ENCODE peak calls at places on chromosomes 7 and 10, in six cellular contexts. One of them, this sample, is unnamed. For H3K4me1, the result is how much of the 10 kb centered on the place peaks cover.

GRCh38 chr10:101568054-101568745 is 19.9 kb downstream of the POLL start:
- DNase-seq in left ventricle myocardium inferior: no peak
- DNase-seq in heart right ventricle: no peak
- DNase-seq in pancreas: no peak
- DNase-seq in uterus: no peak
- DNase-seq in colonic mucosa: no peak
- DNase-seq in this sample: no peak

GRCh38 chr10:131810805-131811137 is 90.0 kb upstream of the PPP2R2D start:
- DNase-seq in colonic mucosa: peak
- DNase-seq in left ventricle myocardium inferior: no peak
- DNase-seq in uterus: no peak
- DNase-seq in heart right ventricle: no peak
- DNase-seq in pancreas: no peak
- DNase-seq in this sample: no peak

GRCh38 chr10:60666221-60666620 is 112.1 kb upstream of the CDK1 start:
- DNase-seq in heart right ventricle: no peak
- DNase-seq in uterus: no peak
- DNase-seq in colonic mucosa: no peak
- DNase-seq in pancreas: no peak
- DNase-seq in left ventricle myocardium inferior: no peak
- DNase-seq in this sample: no peak

GRCh38 chr10:46787321-46787615 is 124.0 kb upstream of the PTPN20 start:
- DNase-seq in pancreas: no peak
- DNase-seq in left ventricle myocardium inferior: no peak
- DNase-seq in heart right ventricle: no peak
- DNase-seq in colonic mucosa: peak
- DNase-seq in uterus: no peak
- DNase-seq in this sample: peak

GRCh38 chr10:123649672-123650071 is 16.5 kb upstream of the GPR26 start:
- DNase-seq in pancreas: no peak
- DNase-seq in colonic mucosa: no peak
- DNase-seq in heart right ventricle: no peak
- DNase-seq in left ventricle myocardium inferior: no peak
- DNase-seq in uterus: no peak
- DNase-seq in this sample: no peak

GRCh38 chr7:25180946-25181345 is 47.3 kb downstream of the NPVF start:
- DNase-seq in heart right ventricle: no peak
- DNase-seq in colonic mucosa: no peak
- DNase-seq in pancreas: no peak
- DNase-seq in uterus: no peak
- DNase-seq in left ventricle myocardium inferior: no peak
- DNase-seq in this sample: no peak

GRCh38 chr10:17768506-17768905 is 16.5 kb downstream of the TMEM236 start:
- DNase-seq in uterus: no peak
- DNase-seq in heart right ventricle: no peak
- DNase-seq in left ventricle myocardium inferior: no peak
- DNase-seq in pancreas: no peak
- DNase-seq in colonic mucosa: no peak
- DNase-seq in this sample: no peak

GRCh38 chr7:114243646-114244045 is 171.0 kb upstream of the FOXP2 start:
- DNase-seq in uterus: no peak
- DNase-seq in left ventricle myocardium inferior: no peak
- DNase-seq in colonic mucosa: no peak
- DNase-seq in pancreas: no peak
- DNase-seq in heart right ventricle: no peak
- DNase-seq in this sample: no peak

GRCh38 chr7:120951826-120952225 is 1.2 kb downstream of the ING3 start:
- DNase-seq in pancreas: no peak
- DNase-seq in uterus: no peak
- DNase-seq in colonic mucosa: no peak
- DNase-seq in heart right ventricle: no peak
- DNase-seq in left ventricle myocardium inferior: no peak
- DNase-seq in this sample: no peak

GRCh38 chr10:132520147-132520811 is 17.3 kb upstream of the INPP5A start:
- DNase-seq in heart right ventricle: peak
- DNase-seq in pancreas: peak
- DNase-seq in uterus: peak
- DNase-seq in left ventricle myocardium inferior: peak
- DNase-seq in colonic mucosa: no peak
- DNase-seq in this sample: no peak

GRCh38 chr10:86019141-86019540 is 347.5 kb downstream of the GRID1 start:
- DNase-seq in heart right ventricle: no peak
- DNase-seq in left ventricle myocardium inferior: no peak
- DNase-seq in pancreas: no peak
- DNase-seq in colonic mucosa: no peak
- DNase-seq in uterus: no peak
- DNase-seq in this sample: no peak

GRCh38 chr10:35259769-35260397 is 76.4 kb upstream of the CCNY start:
- DNase-seq in pancreas: no peak
- DNase-seq in heart right ventricle: no peak
- DNase-seq in left ventricle myocardium inferior: no peak
- DNase-seq in uterus: no peak
- DNase-seq in colonic mucosa: no peak
- DNase-seq in this sample: peak

GRCh38 chr7:47582748-47583740 is 1.1 kb upstream of the TNS3 start:
- DNase-seq in pancreas: peak
- DNase-seq in heart right ventricle: no peak
- DNase-seq in uterus: peak
- DNase-seq in left ventricle myocardium inferior: no peak
- DNase-seq in colonic mucosa: no peak
- DNase-seq in this sample: no peak

GRCh38 chr7:44978511-44979366 is at the start of gene MYO1G:
- DNase-seq in heart right ventricle: peak
- DNase-seq in left ventricle myocardium inferior: peak
- DNase-seq in uterus: no peak
- DNase-seq in colonic mucosa: peak
- DNase-seq in pancreas: no peak
- DNase-seq in this sample: no peak

GRCh38 chr10:75402486-75403143 is 1.1 kb upstream of the ZNF503 start:
- DNase-seq in colonic mucosa: peak
- DNase-seq in uterus: peak
- DNase-seq in left ventricle myocardium inferior: peak
- DNase-seq in heart right ventricle: peak
- DNase-seq in pancreas: no peak
- DNase-seq in this sample: no peak

GRCh38 chr10:34732926-34733325 is 82.2 kb downstream of the PARD3 start:
- DNase-seq in pancreas: no peak
- DNase-seq in heart right ventricle: no peak
- DNase-seq in uterus: no peak
- DNase-seq in colonic mucosa: no peak
- DNase-seq in left ventricle myocardium inferior: no peak
- DNase-seq in this sample: no peak

GRCh38 chr10:22612316-22612715 is 102.1 kb downstream of the PIP4K2A start:
- DNase-seq in uterus: no peak
- DNase-seq in pancreas: no peak
- DNase-seq in left ventricle myocardium inferior: no peak
- DNase-seq in colonic mucosa: no peak
- DNase-seq in heart right ventricle: no peak
- DNase-seq in this sample: no peak

GRCh38 chr7:149772821-149773425 is 465 bp downstream of the ZNF467 start:
- DNase-seq in heart right ventricle: no peak
- DNase-seq in colonic mucosa: peak
- DNase-seq in pancreas: no peak
- DNase-seq in uterus: peak
- DNase-seq in left ventricle myocardium inferior: no peak
- DNase-seq in this sample: no peak

GRCh38 chr7:155071121-155071651 is 1.1 kb downstream of the HTR5A start:
- DNase-seq in uterus: no peak
- DNase-seq in colonic mucosa: no peak
- DNase-seq in heart right ventricle: no peak
- DNase-seq in pancreas: peak
- DNase-seq in left ventricle myocardium inferior: no peak
- DNase-seq in this sample: no peak

GRCh38 chr10:86290933-86291615 is 75.5 kb downstream of the GRID1 start:
- DNase-seq in colonic mucosa: peak
- DNase-seq in left ventricle myocardium inferior: no peak
- DNase-seq in uterus: no peak
- DNase-seq in heart right ventricle: no peak
- DNase-seq in pancreas: no peak
- DNase-seq in this sample: no peak

GRCh38 chr7:107277331-107277730 is 108.5 kb downstream of the HBP1 start:
- DNase-seq in colonic mucosa: no peak
- DNase-seq in pancreas: no peak
- DNase-seq in uterus: no peak
- DNase-seq in heart right ventricle: no peak
- DNase-seq in left ventricle myocardium inferior: no peak
- DNase-seq in this sample: no peak

GRCh38 chr10:88980247-88980646 is 10.4 kb upstream of the FAS start:
- DNase-seq in colonic mucosa: no peak
- DNase-seq in pancreas: no peak
- DNase-seq in left ventricle myocardium inferior: no peak
- DNase-seq in uterus: no peak
- DNase-seq in heart right ventricle: no peak
- DNase-seq in this sample: no peak

GRCh38 chr10:66747451-66747850 is 178.4 kb upstream of the LRRTM3 start:
- DNase-seq in pancreas: no peak
- DNase-seq in left ventricle myocardium inferior: no peak
- DNase-seq in heart right ventricle: no peak
- DNase-seq in uterus: no peak
- DNase-seq in colonic mucosa: no peak
- DNase-seq in this sample: no peak

GRCh38 chr10:79182763-79183467 is 114.1 kb downstream of the ZMIZ1 start:
- DNase-seq in uterus: peak
- DNase-seq in colonic mucosa: no peak
- DNase-seq in heart right ventricle: peak
- DNase-seq in left ventricle myocardium inferior: no peak
- DNase-seq in pancreas: no peak
- DNase-seq in this sample: no peak

GRCh38 chr7:114264029-114264428 is 150.6 kb upstream of the FOXP2 start:
- DNase-seq in left ventricle myocardium inferior: no peak
- DNase-seq in uterus: no peak
- DNase-seq in heart right ventricle: no peak
- DNase-seq in pancreas: no peak
- DNase-seq in colonic mucosa: no peak
- DNase-seq in this sample: no peak

GRCh38 chr10:52213511-52213831 is 100.6 kb upstream of the DKK1 start:
- DNase-seq in left ventricle myocardium inferior: no peak
- DNase-seq in heart right ventricle: no peak
- DNase-seq in pancreas: no peak
- DNase-seq in colonic mucosa: peak
- DNase-seq in uterus: no peak
- DNase-seq in this sample: no peak

GRCh38 chr10:93068411-93069244 is 5.1 kb upstream of the CYP26A1 start:
- DNase-seq in uterus: no peak
- DNase-seq in left ventricle myocardium inferior: no peak
- DNase-seq in heart right ventricle: no peak
- DNase-seq in colonic mucosa: no peak
- DNase-seq in pancreas: no peak
- DNase-seq in this sample: peak

DNA sequence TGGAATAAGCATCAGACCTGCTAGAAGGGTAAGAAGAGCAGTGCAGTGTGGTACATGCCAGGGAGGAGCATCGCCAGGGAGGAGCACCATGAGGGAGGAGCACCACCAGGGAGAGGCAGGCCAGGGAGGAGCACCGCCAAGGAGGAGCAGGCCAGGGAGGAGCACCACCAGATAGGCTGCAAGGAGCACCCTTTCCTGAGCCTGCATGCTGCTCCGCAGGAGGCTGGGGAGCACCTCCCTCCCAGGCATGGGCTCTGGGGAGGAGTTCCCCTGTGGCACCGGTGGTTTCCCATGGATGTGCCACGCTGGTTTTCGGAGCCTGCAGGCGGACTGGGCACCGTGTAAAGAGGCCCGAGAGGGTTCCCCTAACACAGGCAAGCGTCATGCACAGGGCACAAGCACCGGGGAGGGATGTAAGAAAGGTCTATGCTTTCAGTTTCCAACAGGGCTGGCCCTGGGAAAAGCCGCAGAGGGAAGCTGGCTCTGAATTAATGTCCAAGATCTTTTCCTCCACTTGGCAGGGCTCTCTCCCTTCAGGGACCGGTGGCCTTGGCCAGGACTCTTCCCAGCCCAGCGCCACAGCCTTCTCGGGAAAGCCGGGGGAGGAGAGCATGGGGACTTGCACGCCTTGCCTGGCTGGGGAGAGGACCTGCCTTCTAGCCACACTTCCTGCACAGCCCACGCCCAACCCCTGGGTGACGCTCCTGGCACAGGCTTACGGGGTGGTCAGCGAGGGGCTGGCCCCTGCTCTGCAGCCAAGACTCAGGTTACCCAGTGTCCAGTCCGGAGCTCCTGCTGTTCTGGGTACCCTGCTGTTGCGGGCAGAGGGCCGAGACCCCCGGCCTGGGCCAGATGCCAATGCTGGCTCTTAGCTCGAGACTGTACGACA is 11.5 kb upstream of the GPER1 start:
- DNase-seq in left ventricle myocardium inferior: peak
- DNase-seq in pancreas: peak
- DNase-seq in uterus: no peak
- DNase-seq in colonic mucosa: no peak
- DNase-seq in heart right ventricle: peak
- DNase-seq in this sample: no peak
- H3K4me3 ChIP-seq in left ventricle myocardium inferior: peak
- H3K4me3 ChIP-seq in pancreas: peak
- H3K4me3 ChIP-seq in uterus: no peak
- H3K4me3 ChIP-seq in colonic mucosa: no peak
- H3K4me3 ChIP-seq in heart right ventricle: no peak
- H3K4me3 ChIP-seq in this sample: no peak

GRCh38 chr7:55478700-55479099 is 93.6 kb downstream of the VOPP1 start:
- DNase-seq in pancreas: no peak
- DNase-seq in left ventricle myocardium inferior: no peak
- DNase-seq in uterus: no peak
- DNase-seq in colonic mucosa: peak
- DNase-seq in heart right ventricle: no peak
- DNase-seq in this sample: no peak
- H3K4me1 ChIP-seq in pancreas: under half
- H3K4me1 ChIP-seq in left ventricle myocardium inferior: under half
- H3K4me1 ChIP-seq in uterus: under half
- H3K4me1 ChIP-seq in colonic mucosa: under half
- H3K4me1 ChIP-seq in heart right ventricle: under half
- H3K4me1 ChIP-seq in this sample: half or more

GRCh38 chr7:27098493-27099223 is 2.9 kb upstream of the HOXA1 start:
- DNase-seq in colonic mucosa: peak
- DNase-seq in heart right ventricle: no peak
- DNase-seq in uterus: peak
- DNase-seq in left ventricle myocardium inferior: no peak
- DNase-seq in pancreas: peak
- DNase-seq in this sample: no peak
- H3K27ac ChIP-seq in colonic mucosa: peak
- H3K27ac ChIP-seq in heart right ventricle: peak
- H3K27ac ChIP-seq in uterus: peak
- H3K27ac ChIP-seq in left ventricle myocardium inferior: peak
- H3K27ac ChIP-seq in pancreas: peak
- H3K27ac ChIP-seq in this sample: no peak

DNA sequence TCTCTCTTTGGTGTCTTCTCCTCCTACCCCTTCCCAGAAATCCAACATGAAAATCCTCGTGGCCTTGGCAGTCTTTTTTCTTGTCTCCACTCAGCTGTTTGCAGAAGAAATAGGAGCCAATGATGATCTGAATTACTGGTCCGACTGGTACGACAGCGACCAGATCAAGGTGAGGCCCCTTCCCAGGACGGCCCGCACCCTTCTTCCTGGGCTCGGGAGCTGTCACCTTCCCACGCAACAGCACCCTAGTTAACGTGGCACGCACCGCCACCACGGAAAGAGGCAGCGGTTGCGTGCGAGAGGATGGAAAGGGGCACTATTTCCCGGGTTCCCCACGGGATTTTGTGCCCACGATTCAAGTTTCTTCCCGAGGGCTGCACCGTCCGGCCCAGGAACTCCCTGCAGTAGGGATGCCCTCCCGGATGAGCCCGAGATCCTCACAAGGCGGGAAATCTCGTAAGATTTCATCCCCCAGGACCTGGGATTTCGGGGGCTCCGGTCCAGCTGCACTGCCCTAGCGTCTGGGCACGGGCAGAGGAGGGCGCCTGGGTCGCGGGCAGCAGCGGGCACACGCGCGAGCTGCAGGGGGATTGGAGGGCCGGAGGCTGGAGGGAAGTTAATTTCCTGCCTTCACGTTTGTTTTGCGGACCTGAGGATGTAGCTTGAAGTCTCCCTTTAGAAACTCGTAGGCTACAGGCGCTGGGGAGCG is 835 bp downstream of the TAC1 start:
- DNase-seq in colonic mucosa: no peak
- DNase-seq in uterus: no peak
- DNase-seq in heart right ventricle: no peak
- DNase-seq in pancreas: peak
- DNase-seq in left ventricle myocardium inferior: no peak
- DNase-seq in this sample: no peak
- H3K4me3 ChIP-seq in colonic mucosa: peak
- H3K4me3 ChIP-seq in uterus: no peak
- H3K4me3 ChIP-seq in heart right ventricle: no peak
- H3K4me3 ChIP-seq in pancreas: peak
- H3K4me3 ChIP-seq in left ventricle myocardium inferior: peak
- H3K4me3 ChIP-seq in this sample: no peak